ENCODE peak calls at places on chromosomes 2 and 18, in four cellular contexts. N is thoracic aorta, I is pancreas, C is choroid plexus epithelial cell. P is an unnamed sample.

GRCh38 chr2:215619022-215619958 is 183.4 kb upstream of the FN1 start:
- DNase-seq in I (no peak), C (peak), N (no peak), P (no peak)

GRCh38 chr2:200252661-200253067 is 53.8 kb upstream of the SPATS2L start:
- DNase-seq in I (peak), C (peak), N (no peak), P (no peak)

GRCh38 chr2:177599072-177599688 is 206.6 kb downstream of the AGPS start:
- DNase-seq in I (no peak), N (no peak), C (no peak), P (no peak)

GRCh38 chr2:112483047-112483473 is 1.1 kb downstream of the TTL start:
- DNase-seq in I (no peak), N (no peak), C (peak), P (no peak)

GRCh38 chr2:223884399-223884798 is 47.0 kb upstream of the AP1S3 start:
- DNase-seq in N (no peak), C (no peak), I (no peak), P (no peak)

GRCh38 chr2:60873381-60873780 is 8.0 kb upstream of the REL start:
- DNase-seq in I (no peak), C (no peak), N (no peak), P (no peak)

GRCh38 chr2:112343827-112344585 is 68.6 kb downstream of the ZC3H6 start:
- DNase-seq in C (no peak), I (no peak), N (no peak), P (no peak)

GRCh38 chr2:76270356-76270755 is 559.6 kb upstream of the GCFC2 start:
- DNase-seq in I (no peak), N (no peak), C (no peak), P (no peak)

GRCh38 chr2:234797566-234798250 is 154.1 kb upstream of the SH3BP4 start:
- DNase-seq in N (no peak), C (no peak), I (no peak), P (no peak)

GRCh38 chr2:239393401-239393940 is 7.3 kb downstream of the HDAC4 start:
- DNase-seq in I (no peak), C (peak), N (no peak), P (peak)

GRCh38 chr18:72742002-72742401 is 125.8 kb downstream of the NETO1 start:
- DNase-seq in I (no peak), N (no peak), C (no peak), P (no peak)

GRCh38 chr2:152097291-152098032 is 1.4 kb downstream of the CACNB4 start:
- DNase-seq in I (no peak), N (no peak), C (peak), P (peak)

GRCh38 chr2:230913406-230913805 is 11.6 kb downstream of the GPR55 start:
- DNase-seq in I (peak), C (peak), N (no peak), P (no peak)

GRCh38 chr2:44952143-44952805 is 10.8 kb downstream of the SIX3 start:
- DNase-seq in C (peak), I (no peak), N (no peak), P (no peak)

GRCh38 chr2:144678741-144679140 is 158.8 kb upstream of the ZEB2 start:
- DNase-seq in C (no peak), N (no peak), I (no peak), P (no peak)

GRCh38 chr2:196750977-196751631 is 48.4 kb downstream of the GTF3C3 start:
- DNase-seq in N (no peak), C (peak), I (peak), P (peak)

GRCh38 chr2:240224676-240225075 is 84.2 kb upstream of the OTOS start:
- DNase-seq in N (no peak), C (peak), I (no peak), P (no peak)

GRCh38 chr2:73291461-73292315 is 1.7 kb downstream of the EGR4 start:
- DNase-seq in N (no peak), I (no peak), C (no peak), P (no peak)

GRCh38 chr2:98923244-98923940 is 12.6 kb downstream of the CRACDL start:
- DNase-seq in C (no peak), I (no peak), N (no peak), P (no peak)
- TF ChIP-seq CTCF in C (peak), I (no peak), N (no peak), P (no peak)

GRCh38 chr18:61823595-61823994 is 69.2 kb downstream of the RNF152 start:
- DNase-seq in N (no peak), I (no peak), C (no peak), P (no peak)
- H3K4me3 ChIP-seq in N (no peak), I (no peak), C (no peak), P (no peak)

GRCh38 chr2:53200072-53200471 is 567.5 kb upstream of the CHAC2 start:
- DNase-seq in N (no peak), C (no peak), I (no peak), P (no peak)

GRCh38 chr2:53202063-53202462 is 565.5 kb upstream of the CHAC2 start:
- DNase-seq in C (peak), N (no peak), I (peak), P (no peak)
- TF ChIP-seq CTCF in C (peak), N (no peak), I (no peak), P (no peak)

GRCh38 chr2:238158807-238159539 is at the start of gene ERFE:
- DNase-seq in I (no peak), C (peak), N (no peak), P (peak)

GRCh38 chr2:238157506-238158017 is 1.2 kb upstream of the ERFE start:
- DNase-seq in N (no peak), C (no peak), I (no peak), P (peak)

GRCh38 chr2:238159676-238160205 is 971 bp downstream of the ERFE start:
- DNase-seq in I (no peak), C (no peak), N (no peak), P (peak)

GRCh38 chr2:238155761-238156694 is 2.7 kb upstream of the ERFE start:
- DNase-seq in I (no peak), C (peak), N (no peak), P (peak)

DNA sequence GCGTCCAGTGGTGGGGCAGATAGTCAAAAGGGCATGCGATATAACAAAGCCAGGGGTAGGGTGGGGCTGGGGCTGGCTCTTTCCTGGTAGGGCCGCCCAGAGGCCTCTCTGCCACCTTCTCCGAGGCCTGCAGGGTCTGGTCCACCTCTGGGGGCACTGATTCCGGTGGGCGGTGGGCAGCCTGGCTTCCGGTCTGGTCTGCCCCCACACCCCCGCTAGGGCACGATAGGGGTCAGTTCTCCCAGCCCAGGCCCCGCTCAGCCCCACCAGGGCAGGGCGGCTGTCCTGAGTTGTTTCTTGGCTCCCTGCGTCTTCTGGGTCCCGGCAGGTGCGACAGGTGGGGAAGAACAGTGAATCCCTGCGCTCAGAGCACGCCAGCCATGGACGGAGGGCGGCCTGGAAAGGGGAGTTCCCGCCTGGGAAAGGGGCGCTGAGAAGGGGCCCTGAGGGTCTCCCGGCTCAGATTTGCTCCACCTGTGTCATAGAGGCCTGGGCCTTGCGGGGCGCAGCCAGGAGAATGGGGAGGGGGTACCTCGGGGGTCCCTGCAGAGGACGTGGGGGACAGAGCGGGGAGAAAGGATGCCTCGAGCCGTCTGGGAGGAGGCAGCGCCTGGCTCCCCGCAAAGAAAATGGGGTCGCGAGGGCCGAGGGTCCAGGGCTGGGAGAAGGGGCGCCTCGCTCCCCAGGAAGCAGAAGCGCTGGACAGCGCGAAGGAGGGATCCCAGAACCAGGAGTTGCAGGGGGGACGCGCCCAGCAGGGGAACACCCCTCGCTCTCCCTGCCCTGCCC is 558 bp upstream of the ERFE start:
- DNase-seq in N (no peak), I (no peak), C (no peak), P (no peak)
- H3K4me3 ChIP-seq in N (peak), I (no peak), C (no peak), P (peak)

GRCh38 chr2:231932985-231933915 is 7.1 kb upstream of the NPPC start:
- DNase-seq in C (peak), I (no peak), N (no peak), P (no peak)
- TF ChIP-seq CTCF in C (peak), I (no peak), N (no peak), P (no peak)

GRCh38 chr2:108554530-108554929 is 20.3 kb downstream of the LIMS1 start:
- DNase-seq in I (no peak), C (no peak), N (no peak), P (peak)
- H3K4me3 ChIP-seq in I (no peak), C (no peak), N (no peak), P (no peak)

GRCh38 chr18:12485479-12486105 is 77.9 kb downstream of the PRELID3A start:
- DNase-seq in C (no peak), N (no peak), I (no peak), P (no peak)
- TF ChIP-seq CTCF in C (no peak), N (no peak), I (no peak), P (no peak)

DNA sequence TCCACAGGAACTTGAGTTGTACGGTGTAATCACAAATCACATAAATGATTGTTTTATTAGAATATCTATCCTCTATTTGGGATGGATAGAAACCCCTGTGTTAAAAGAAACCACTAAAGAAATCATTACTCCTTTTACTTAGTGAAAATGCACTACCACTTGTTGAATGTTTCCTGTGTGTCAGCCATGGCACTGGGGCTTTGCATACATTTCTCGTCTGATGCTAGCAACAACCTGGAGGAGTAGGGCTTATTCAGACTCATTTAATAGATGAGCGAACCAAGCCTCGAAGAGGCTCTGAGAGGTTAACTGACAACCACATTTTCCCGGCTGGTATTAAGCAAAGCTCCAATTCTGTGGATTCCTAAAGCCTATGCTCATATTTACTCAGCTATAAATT is 60.5 kb upstream of the PELI1 start:
- DNase-seq in C (no peak), N (no peak), I (no peak), P (no peak)
- H3K4me3 ChIP-seq in C (no peak), N (peak), I (no peak), P (no peak)

P was measured in heart right ventricle.